ENCODE peak calls at places on chromosomes 6 and 20, in eight cellular contexts. A is posterior vena cava, F is HEK293T, P is ureter, L is fibroblast of mammary gland, K is HT-29, J is H4, H is left lung. R is an unnamed sample.
A peak's percentile ranks its signal among the peaks of the same experiment; 100 is the strongest.

GRCh38 chr6:118260833-118261232 is 287.3 kb upstream of the PLN start:
- DNase-seq in F (no peak), H (no peak), P (no peak), K (no peak), L (peak; percentile 32), J (no peak), A (no peak), R (no peak)

GRCh38 chr6:108157972-108158441 is 7.8 kb upstream of the NR2E1 start:
- DNase-seq in L (no peak), A (no peak), F (no peak), K (no peak), P (no peak), J (no peak), H (no peak), R (no peak)

GRCh38 chr20:50624351-50625016 is 66.9 kb downstream of the RIPOR3 start:
- DNase-seq in K (peak; percentile 50), F (no peak), J (no peak), H (peak; percentile 57), A (no peak), L (no peak), P (peak; percentile 60), R (peak; percentile 92)

GRCh38 chr20:41052742-41053419 is 24.3 kb downstream of the TOP1 start:
- DNase-seq in K (no peak), J (no peak), F (no peak), A (no peak), H (no peak), L (peak; percentile 91), P (no peak), R (no peak)

GRCh38 chr6:11969092-11969491 is 43.0 kb upstream of the HIVEP1 start:
- DNase-seq in K (no peak), A (no peak), L (peak; percentile 55), P (no peak), J (no peak), F (no peak), H (no peak), R (no peak)

GRCh38 chr6:145963216-145964068 is 716 bp downstream of the SHPRH start:
- DNase-seq in J (peak; percentile 4), L (peak; percentile 42), A (peak; percentile 89), P (peak; percentile 60), H (peak; percentile 55), F (peak; percentile 66), K (peak; percentile 44), R (no peak)

GRCh38 chr20:35387334-35387733 is 24.4 kb downstream of the UQCC1 start:
- DNase-seq in F (no peak), A (no peak), H (no peak), K (peak; percentile 70), P (no peak), L (peak; percentile 83), J (peak; percentile 28), R (no peak)

GRCh38 chr20:15930324-15931305 is 642.6 kb downstream of the KIF16B start:
- DNase-seq in K (peak; percentile 37), L (peak; percentile 64), H (no peak), P (no peak), A (no peak), F (peak; percentile 18), J (peak; percentile 64), R (no peak)

GRCh38 chr6:26401389-26401986 is 587 bp upstream of the BTN3A1 start:
- DNase-seq in P (no peak), H (no peak), K (no peak), A (no peak), J (no peak), L (no peak), F (no peak), R (no peak)

GRCh38 chr6:26240157-26240980 is 124.6 kb upstream of the BTN3A2 start:
- DNase-seq in L (peak; percentile 72), P (peak; percentile 81), H (peak; percentile 79), F (no peak), J (no peak), A (no peak), K (no peak), R (no peak)

GRCh38 chr6:150546457-150546856 is 53.2 kb upstream of the PLEKHG1 start:
- DNase-seq in P (no peak), A (no peak), L (no peak), F (no peak), J (no peak), H (no peak), K (no peak), R (no peak)

GRCh38 chr6:16511723-16512584 is 249.3 kb downstream of the ATXN1 start:
- DNase-seq in L (no peak), H (no peak), F (no peak), P (no peak), A (no peak), J (no peak), K (no peak), R (no peak)

GRCh38 chr6:15779726-15780125 is 116.9 kb upstream of the DTNBP1 start:
- DNase-seq in A (no peak), H (no peak), J (no peak), L (no peak), P (no peak), K (no peak), F (no peak), R (no peak)

GRCh38 chr6:90809035-90809434 is 222.2 kb upstream of the MAP3K7 start:
- DNase-seq in P (no peak), K (no peak), F (no peak), H (no peak), L (no peak), J (no peak), A (no peak), R (no peak)

GRCh38 chr6:29099190-29099589 is at the start of gene OR2J1:
- DNase-seq in L (no peak), A (no peak), H (no peak), F (no peak), P (no peak), J (no peak), K (no peak), R (no peak)

GRCh38 chr6:17038316-17038715 is 63.5 kb upstream of the STMND1 start:
- DNase-seq in A (no peak), L (peak; percentile 82), H (no peak), F (no peak), K (no peak), P (no peak), J (no peak), R (no peak)

GRCh38 chr20:39195495-39196129 is 233.5 kb downstream of the DHX35 start:
- DNase-seq in F (no peak), A (no peak), P (no peak), L (no peak), J (no peak), H (no peak), K (no peak), R (no peak)

GRCh38 chr6:148840256-148840655 is 93.4 kb downstream of the UST start:
- DNase-seq in A (no peak), J (no peak), F (no peak), L (no peak), P (no peak), K (no peak), H (no peak), R (no peak)

GRCh38 chr20:37651932-37652331 is 41.9 kb upstream of the CTNNBL1 start:
- DNase-seq in F (peak; percentile 33), L (peak; percentile 22), A (no peak), P (peak; percentile 49), H (peak; percentile 53), K (peak; percentile 78), J (peak; percentile 58), R (peak; percentile 79)

GRCh38 chr6:117545161-117545595 is 57.1 kb downstream of the GOPC start:
- DNase-seq in L (no peak), P (no peak), K (peak; percentile 5), J (no peak), F (no peak), H (no peak), A (no peak), R (peak; percentile 55)

GRCh38 chr6:150025201-150025917 is at the start of gene RAET1L:
- DNase-seq in A (peak; percentile 83), L (peak; percentile 63), H (no peak), F (no peak), J (peak; percentile 49), K (peak; percentile 86), P (peak; percentile 76), R (no peak)

GRCh38 chr6:40160826-40161225 is 226.6 kb upstream of the MOCS1 start:
- DNase-seq in H (no peak), A (no peak), P (no peak), L (no peak), K (peak; percentile 12), J (no peak), F (no peak), R (no peak)

GRCh38 chr20:61896058-61896961 is 169.4 kb downstream of the TAF4 start:
- DNase-seq in K (peak; percentile 67), F (peak; percentile 79), L (peak; percentile 37), J (peak; percentile 15), A (no peak), P (no peak), H (no peak), R (no peak)

GRCh38 chr6:130890531-130890950 is 63.3 kb downstream of the SMLR1 start:
- DNase-seq in K (no peak), L (peak; percentile 81), H (no peak), A (no peak), J (no peak), P (no peak), F (no peak), R (no peak)

GRCh38 chr6:158253248-158253647 is 59.0 kb upstream of the TULP4 start:
- DNase-seq in F (no peak), A (no peak), L (no peak), H (no peak), P (no peak), J (no peak), K (no peak), R (no peak)

GRCh38 chr6:41704656-41705328 is 30.6 kb downstream of the TFEB start:
- DNase-seq in K (no peak), L (no peak), P (no peak), A (no peak), H (no peak), J (no peak), F (no peak), R (no peak)

GRCh38 chr20:59933296-59933848 is at the start of gene SYCP2:
- DNase-seq in J (no peak), F (no peak), H (peak; percentile 47), K (no peak), P (no peak), A (peak; percentile 81), L (peak; percentile 35), R (no peak)

GRCh38 chr6:129940454-129941195 is 77.8 kb upstream of the L3MBTL3 start:
- DNase-seq in J (no peak), P (no peak), L (no peak), F (no peak), H (no peak), A (no peak), K (no peak), R (no peak)

GRCh38 chr6:106149472-106150069 is 63.4 kb downstream of the PRDM1 start:
- DNase-seq in A (no peak), J (no peak), K (no peak), H (no peak), F (no peak), L (no peak), P (no peak), R (no peak)